ENCODE peak calls at places on chromosomes 1 and 21, in seven cellular contexts. One of them, this sample, is unnamed.

GRCh38 chr1:116324411-116324810 is 48.6 kb upstream of the ATP1A1 start:
- DNase-seq in hepatocyte: no peak
- DNase-seq in upper lobe of right lung: no peak
- DNase-seq in body of pancreas: peak; percentile 34
- DNase-seq in PC-3: no peak
- DNase-seq in effector memory CD4-positive, alpha-beta T cell: no peak
- DNase-seq in CD8-positive, alpha-beta T cell: no peak
- DNase-seq in this sample: no peak

GRCh38 chr1:2645776-2646175 is 13.0 kb upstream of the MMEL1 start:
- DNase-seq in hepatocyte: no peak
- DNase-seq in upper lobe of right lung: peak; percentile 31
- DNase-seq in body of pancreas: no peak
- DNase-seq in PC-3: no peak
- DNase-seq in effector memory CD4-positive, alpha-beta T cell: no peak
- DNase-seq in CD8-positive, alpha-beta T cell: no peak
- DNase-seq in this sample: no peak

GRCh38 chr1:246159290-246160227 is 347.5 kb downstream of the SMYD3 start:
- DNase-seq in hepatocyte: no peak
- DNase-seq in upper lobe of right lung: no peak
- DNase-seq in body of pancreas: no peak
- DNase-seq in PC-3: no peak
- DNase-seq in effector memory CD4-positive, alpha-beta T cell: no peak
- DNase-seq in CD8-positive, alpha-beta T cell: no peak
- DNase-seq in this sample: no peak

GRCh38 chr1:234570741-234571140 is 39.2 kb downstream of the IRF2BP2 start:
- DNase-seq in hepatocyte: no peak
- DNase-seq in upper lobe of right lung: no peak
- DNase-seq in body of pancreas: no peak
- DNase-seq in PC-3: no peak
- DNase-seq in effector memory CD4-positive, alpha-beta T cell: no peak
- DNase-seq in CD8-positive, alpha-beta T cell: no peak
- DNase-seq in this sample: no peak

GRCh38 chr1:69120828-69121227 is 446.9 kb upstream of the LRRC7 start:
- DNase-seq in hepatocyte: no peak
- DNase-seq in upper lobe of right lung: no peak
- DNase-seq in body of pancreas: no peak
- DNase-seq in PC-3: no peak
- DNase-seq in effector memory CD4-positive, alpha-beta T cell: no peak
- DNase-seq in CD8-positive, alpha-beta T cell: no peak
- DNase-seq in this sample: no peak

GRCh38 chr1:171210355-171210754 is 25.3 kb downstream of the FMO2 start:
- DNase-seq in hepatocyte: peak; percentile 46
- DNase-seq in upper lobe of right lung: no peak
- DNase-seq in body of pancreas: no peak
- DNase-seq in PC-3: no peak
- DNase-seq in effector memory CD4-positive, alpha-beta T cell: no peak
- DNase-seq in CD8-positive, alpha-beta T cell: no peak
- DNase-seq in this sample: no peak

GRCh38 chr1:212415107-212415841 is 588 bp upstream of the PACC1 start:
- DNase-seq in hepatocyte: no peak
- DNase-seq in upper lobe of right lung: no peak
- DNase-seq in body of pancreas: no peak
- DNase-seq in PC-3: no peak
- DNase-seq in effector memory CD4-positive, alpha-beta T cell: no peak
- DNase-seq in CD8-positive, alpha-beta T cell: no peak
- DNase-seq in this sample: no peak

GRCh38 chr21:42913461-42913860 is 12.0 kb downstream of the ERVH48-1 start:
- DNase-seq in hepatocyte: no peak
- DNase-seq in upper lobe of right lung: no peak
- DNase-seq in body of pancreas: no peak
- DNase-seq in PC-3: no peak
- DNase-seq in effector memory CD4-positive, alpha-beta T cell: no peak
- DNase-seq in CD8-positive, alpha-beta T cell: no peak
- DNase-seq in this sample: no peak

GRCh38 chr1:91736146-91736998 is 149.6 kb downstream of the TGFBR3 start:
- DNase-seq in hepatocyte: no peak
- DNase-seq in upper lobe of right lung: no peak
- DNase-seq in body of pancreas: no peak
- DNase-seq in PC-3: no peak
- DNase-seq in effector memory CD4-positive, alpha-beta T cell: no peak
- DNase-seq in CD8-positive, alpha-beta T cell: no peak
- DNase-seq in this sample: no peak

GRCh38 chr1:7859406-7859805 is 6.5 kb upstream of the UTS2 start:
- DNase-seq in hepatocyte: no peak
- DNase-seq in upper lobe of right lung: no peak
- DNase-seq in body of pancreas: no peak
- DNase-seq in PC-3: no peak
- DNase-seq in effector memory CD4-positive, alpha-beta T cell: no peak
- DNase-seq in CD8-positive, alpha-beta T cell: no peak
- DNase-seq in this sample: no peak

GRCh38 chr1:207910678-207911354 is at the start of gene CD34:
- DNase-seq in hepatocyte: peak; percentile 34
- DNase-seq in upper lobe of right lung: no peak
- DNase-seq in body of pancreas: peak; percentile 14
- DNase-seq in PC-3: no peak
- DNase-seq in effector memory CD4-positive, alpha-beta T cell: no peak
- DNase-seq in CD8-positive, alpha-beta T cell: no peak
- DNase-seq in this sample: peak; percentile 86

GRCh38 chr1:64135501-64136245 is 67.8 kb upstream of the UBE2U start:
- DNase-seq in hepatocyte: no peak
- DNase-seq in upper lobe of right lung: no peak
- DNase-seq in body of pancreas: no peak
- DNase-seq in PC-3: peak; percentile 54
- DNase-seq in effector memory CD4-positive, alpha-beta T cell: no peak
- DNase-seq in CD8-positive, alpha-beta T cell: no peak
- DNase-seq in this sample: no peak

GRCh38 chr1:64127297-64127696 is 76.1 kb upstream of the UBE2U start:
- DNase-seq in hepatocyte: no peak
- DNase-seq in upper lobe of right lung: no peak
- DNase-seq in body of pancreas: no peak
- DNase-seq in PC-3: no peak
- DNase-seq in effector memory CD4-positive, alpha-beta T cell: no peak
- DNase-seq in CD8-positive, alpha-beta T cell: no peak
- DNase-seq in this sample: no peak

GRCh38 chr1:64133036-64133435 is 70.4 kb upstream of the UBE2U start:
- DNase-seq in hepatocyte: peak; percentile 19
- DNase-seq in upper lobe of right lung: no peak
- DNase-seq in body of pancreas: no peak
- DNase-seq in PC-3: peak; percentile 97
- DNase-seq in effector memory CD4-positive, alpha-beta T cell: no peak
- DNase-seq in CD8-positive, alpha-beta T cell: no peak
- DNase-seq in this sample: no peak

GRCh38 chr1:64129708-64130107 is 73.7 kb upstream of the UBE2U start:
- DNase-seq in hepatocyte: no peak
- DNase-seq in upper lobe of right lung: no peak
- DNase-seq in body of pancreas: no peak
- DNase-seq in PC-3: no peak
- DNase-seq in effector memory CD4-positive, alpha-beta T cell: no peak
- DNase-seq in CD8-positive, alpha-beta T cell: no peak
- DNase-seq in this sample: no peak

DNA sequence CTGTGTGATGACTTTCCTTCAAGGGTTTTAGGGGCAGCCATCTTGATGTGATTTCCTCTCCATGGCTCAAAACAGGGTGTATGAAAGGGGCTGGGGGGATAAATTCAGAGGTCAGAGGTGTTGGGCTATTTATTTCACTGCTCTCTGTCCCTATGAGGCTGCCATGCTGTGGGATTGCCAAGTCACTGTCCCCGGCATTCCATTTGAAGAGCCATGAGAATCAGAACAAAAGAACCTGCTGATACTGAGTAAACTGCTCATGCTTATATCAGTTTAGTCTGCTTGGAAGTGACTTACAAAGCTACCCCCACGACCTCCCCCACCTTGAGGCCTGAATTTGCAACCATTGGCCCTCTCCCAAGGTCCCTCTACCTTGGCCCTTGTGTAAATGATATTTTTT is 72.3 kb upstream of the UBE2U start:
- DNase-seq in hepatocyte: no peak
- DNase-seq in upper lobe of right lung: no peak
- DNase-seq in body of pancreas: no peak
- DNase-seq in PC-3: no peak
- DNase-seq in effector memory CD4-positive, alpha-beta T cell: no peak
- DNase-seq in CD8-positive, alpha-beta T cell: no peak
- DNase-seq in this sample: no peak
- H3K27ac ChIP-seq in hepatocyte: no peak overlapping the region
- H3K27ac ChIP-seq in upper lobe of right lung: no peak overlapping the region
- H3K27ac ChIP-seq in body of pancreas: no peak overlapping the region
- H3K27ac ChIP-seq in PC-3: no peak overlapping the region
- H3K27ac ChIP-seq in effector memory CD4-positive, alpha-beta T cell: no peak overlapping the region
- H3K27ac ChIP-seq in CD8-positive, alpha-beta T cell: no peak overlapping the region
- H3K27ac ChIP-seq in this sample: no peak overlapping the region

DNA sequence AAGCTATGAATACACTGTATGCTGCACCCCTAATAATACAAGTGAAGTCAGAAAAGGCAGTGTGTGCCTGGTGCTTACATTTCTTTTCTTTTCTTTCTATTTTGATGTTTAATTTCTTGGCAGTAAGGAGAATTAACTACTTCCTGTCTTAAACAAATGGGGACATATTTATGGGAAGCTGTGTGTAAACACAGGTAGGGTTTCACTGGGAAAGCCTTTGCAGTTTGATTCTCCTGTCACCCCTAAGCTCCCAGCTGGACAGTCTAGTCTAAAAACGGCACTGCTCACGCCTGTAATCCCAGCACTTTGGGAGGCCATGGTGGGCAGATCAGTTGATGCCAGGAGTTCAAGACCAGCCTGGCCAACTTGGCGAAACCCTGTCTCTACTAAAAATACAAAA is 145.9 kb downstream of the MIS18A start:
- DNase-seq in hepatocyte: no peak
- DNase-seq in upper lobe of right lung: no peak
- DNase-seq in body of pancreas: no peak
- DNase-seq in PC-3: no peak
- DNase-seq in effector memory CD4-positive, alpha-beta T cell: no peak
- DNase-seq in CD8-positive, alpha-beta T cell: no peak
- DNase-seq in this sample: no peak
- H3K27ac ChIP-seq in hepatocyte: no peak overlapping the region
- H3K27ac ChIP-seq in upper lobe of right lung: no peak overlapping the region
- H3K27ac ChIP-seq in body of pancreas: no peak overlapping the region
- H3K27ac ChIP-seq in PC-3: no peak overlapping the region
- H3K27ac ChIP-seq in effector memory CD4-positive, alpha-beta T cell: no peak overlapping the region
- H3K27ac ChIP-seq in CD8-positive, alpha-beta T cell: no peak overlapping the region
- H3K27ac ChIP-seq in this sample: no peak overlapping the region

GRCh38 chr1:167937709-167938010 is 788 bp upstream of the MPC2 start:
- DNase-seq in hepatocyte: no peak
- DNase-seq in upper lobe of right lung: no peak
- DNase-seq in body of pancreas: no peak
- DNase-seq in PC-3: no peak
- DNase-seq in effector memory CD4-positive, alpha-beta T cell: no peak
- DNase-seq in CD8-positive, alpha-beta T cell: no peak
- DNase-seq in this sample: no peak
- H3K27ac ChIP-seq in hepatocyte: peak overlapping the region; percentile 99
- H3K27ac ChIP-seq in upper lobe of right lung: peak overlapping the region; percentile 97
- H3K27ac ChIP-seq in body of pancreas: no peak overlapping the region
- H3K27ac ChIP-seq in PC-3: peak overlapping the region; percentile 88
- H3K27ac ChIP-seq in effector memory CD4-positive, alpha-beta T cell: peak overlapping the region; percentile 92
- H3K27ac ChIP-seq in CD8-positive, alpha-beta T cell: peak overlapping the region; percentile 91
- H3K27ac ChIP-seq in this sample: peak overlapping the region; percentile 99

GRCh38 chr1:67020304-67020703 is 33.6 kb downstream of the SLC35D1 start:
- DNase-seq in hepatocyte: no peak
- DNase-seq in upper lobe of right lung: no peak
- DNase-seq in body of pancreas: no peak
- DNase-seq in PC-3: no peak
- DNase-seq in effector memory CD4-positive, alpha-beta T cell: no peak
- DNase-seq in CD8-positive, alpha-beta T cell: no peak
- DNase-seq in this sample: no peak

GRCh38 chr1:67019600-67020136 is 34.3 kb downstream of the SLC35D1 start:
- DNase-seq in hepatocyte: no peak
- DNase-seq in upper lobe of right lung: no peak
- DNase-seq in body of pancreas: no peak
- DNase-seq in PC-3: no peak
- DNase-seq in effector memory CD4-positive, alpha-beta T cell: no peak
- DNase-seq in CD8-positive, alpha-beta T cell: no peak
- DNase-seq in this sample: no peak

GRCh38 chr1:67019121-67019520 is 34.8 kb downstream of the SLC35D1 start:
- DNase-seq in hepatocyte: no peak
- DNase-seq in upper lobe of right lung: no peak
- DNase-seq in body of pancreas: no peak
- DNase-seq in PC-3: no peak
- DNase-seq in effector memory CD4-positive, alpha-beta T cell: no peak
- DNase-seq in CD8-positive, alpha-beta T cell: no peak
- DNase-seq in this sample: no peak

GRCh38 chr1:67020765-67021164 is 33.2 kb downstream of the SLC35D1 start:
- DNase-seq in hepatocyte: no peak
- DNase-seq in upper lobe of right lung: no peak
- DNase-seq in body of pancreas: no peak
- DNase-seq in PC-3: no peak
- DNase-seq in effector memory CD4-positive, alpha-beta T cell: no peak
- DNase-seq in CD8-positive, alpha-beta T cell: no peak
- DNase-seq in this sample: no peak

GRCh38 chr1:67018574-67018973 is 35.4 kb downstream of the SLC35D1 start:
- DNase-seq in hepatocyte: no peak
- DNase-seq in upper lobe of right lung: no peak
- DNase-seq in body of pancreas: no peak
- DNase-seq in PC-3: no peak
- DNase-seq in effector memory CD4-positive, alpha-beta T cell: no peak
- DNase-seq in CD8-positive, alpha-beta T cell: no peak
- DNase-seq in this sample: no peak
- H3K27ac ChIP-seq in hepatocyte: no peak overlapping the region
- H3K27ac ChIP-seq in upper lobe of right lung: no peak overlapping the region
- H3K27ac ChIP-seq in body of pancreas: no peak overlapping the region
- H3K27ac ChIP-seq in PC-3: no peak overlapping the region
- H3K27ac ChIP-seq in effector memory CD4-positive, alpha-beta T cell: no peak overlapping the region
- H3K27ac ChIP-seq in CD8-positive, alpha-beta T cell: no peak overlapping the region
- H3K27ac ChIP-seq in this sample: no peak overlapping the region

DNA sequence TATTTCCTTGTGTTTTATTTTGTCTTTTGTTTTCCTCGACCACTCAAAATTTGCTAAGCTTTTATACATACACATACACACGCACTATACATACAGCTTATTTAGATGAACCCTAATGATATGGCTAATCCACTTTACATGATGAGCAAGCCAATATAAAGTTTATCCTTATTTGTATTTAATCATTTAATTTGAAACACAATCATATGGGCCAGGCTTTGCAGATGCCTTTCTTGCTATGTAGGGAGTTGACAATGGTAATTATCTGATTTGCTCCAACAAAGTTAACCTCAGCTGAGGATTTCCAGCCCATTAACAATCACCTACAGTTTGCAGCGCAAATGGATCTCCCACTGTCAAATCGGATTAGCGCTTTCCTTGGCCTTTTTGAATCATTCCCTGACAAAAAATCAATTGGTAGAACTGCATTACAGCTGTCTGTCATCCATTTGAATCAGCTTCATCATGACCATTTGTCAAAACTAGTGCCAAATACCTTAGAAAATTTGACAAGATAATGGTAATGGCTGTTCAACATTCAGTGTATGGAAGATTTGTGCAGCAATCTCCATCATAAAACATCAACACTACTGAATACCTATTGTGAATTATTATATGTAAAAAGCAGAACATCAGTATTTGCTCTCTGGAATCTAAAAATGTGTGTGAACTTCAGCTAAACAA is 352.6 kb downstream of the MRPL39 start:
- DNase-seq in hepatocyte: no peak
- DNase-seq in upper lobe of right lung: no peak
- DNase-seq in body of pancreas: no peak
- DNase-seq in PC-3: no peak
- DNase-seq in effector memory CD4-positive, alpha-beta T cell: no peak
- DNase-seq in CD8-positive, alpha-beta T cell: no peak
- DNase-seq in this sample: no peak
- H3K27ac ChIP-seq in hepatocyte: no peak overlapping the region
- H3K27ac ChIP-seq in upper lobe of right lung: no peak overlapping the region
- H3K27ac ChIP-seq in body of pancreas: no peak overlapping the region
- H3K27ac ChIP-seq in PC-3: no peak overlapping the region
- H3K27ac ChIP-seq in effector memory CD4-positive, alpha-beta T cell: no peak overlapping the region
- H3K27ac ChIP-seq in CD8-positive, alpha-beta T cell: no peak overlapping the region
- H3K27ac ChIP-seq in this sample: no peak overlapping the region

GRCh38 chr1:182293119-182293589 is 98.4 kb downstream of the GLUL start:
- DNase-seq in hepatocyte: no peak
- DNase-seq in upper lobe of right lung: no peak
- DNase-seq in body of pancreas: peak; percentile 46
- DNase-seq in PC-3: no peak
- DNase-seq in effector memory CD4-positive, alpha-beta T cell: no peak
- DNase-seq in CD8-positive, alpha-beta T cell: no peak
- DNase-seq in this sample: no peak
- H3K27ac ChIP-seq in hepatocyte: peak overlapping the region; percentile 90
- H3K27ac ChIP-seq in upper lobe of right lung: no peak overlapping the region
- H3K27ac ChIP-seq in body of pancreas: no peak overlapping the region
- H3K27ac ChIP-seq in PC-3: no peak overlapping the region
- H3K27ac ChIP-seq in effector memory CD4-positive, alpha-beta T cell: no peak overlapping the region
- H3K27ac ChIP-seq in CD8-positive, alpha-beta T cell: no peak overlapping the region
- H3K27ac ChIP-seq in this sample: no peak overlapping the region

This sample was measured in right atrium auricular region.